ENCODE peak calls at places on chromosome 15, in four cellular contexts. D is NT2/D1; H is anterior cingulate cortex; L is stimulated activated CD4-positive, alpha-beta T cell treated with anti-CD3 and anti-CD28 coated beads, Interleukin-15, amount 100 ng/mL, for 24 hours. Z is an unnamed sample.

GRCh38 chr15:74322558-74323180 is 44.8 kb downstream of the CYP11A1 start:
- DNase-seq in L (peak; percentile 72), H (peak; percentile 31), D (no peak), Z (peak; percentile 46)

GRCh38 chr15:89315375-89315929 is 19.2 kb downstream of the POLG start:
- DNase-seq in H (no peak), D (no peak), L (no peak), Z (no peak)

GRCh38 chr15:76330281-76330680 is 6.3 kb upstream of the ISL2 start:
- DNase-seq in L (no peak), H (no peak), D (no peak), Z (no peak)

GRCh38 chr15:41965441-41966413 is 6.6 kb downstream of the EHD4 start:
- DNase-seq in L (no peak), H (no peak), D (no peak), Z (no peak)

GRCh38 chr15:44811347-44811746 is 75.0 kb downstream of the TRIM69 start:
- DNase-seq in H (no peak), L (no peak), D (no peak), Z (no peak)

GRCh38 chr15:52076889-52077781 is 35.4 kb downstream of the BCL2L10 start:
- DNase-seq in D (no peak), H (no peak), L (peak; percentile 25), Z (no peak)

GRCh38 chr15:79167776-79168175 is 77.2 kb upstream of the RASGRF1 start:
- DNase-seq in D (no peak), H (no peak), L (no peak), Z (no peak)

GRCh38 chr15:22869856-22870255 is 31.4 kb downstream of the NIPA2 start:
- DNase-seq in H (no peak), L (no peak), D (no peak), Z (no peak)

GRCh38 chr15:64267331-64267973 is 88.5 kb downstream of the CSNK1G1 start:
- DNase-seq in L (peak; percentile 19), H (no peak), D (no peak), Z (no peak)

GRCh38 chr15:28927043-28927442 is 41.3 kb downstream of the APBA2 start:
- DNase-seq in L (no peak), H (no peak), D (no peak), Z (no peak)

GRCh38 chr15:93080451-93080850 is 8.6 kb downstream of the RGMA start:
- DNase-seq in D (no peak), L (no peak), H (no peak), Z (no peak)

GRCh38 chr15:78396186-78396814 is 41.7 kb upstream of the IREB2 start:
- DNase-seq in L (no peak), D (no peak), H (no peak), Z (no peak)

GRCh38 chr15:80342148-80342547 is 62.0 kb upstream of the ARNT2 start:
- DNase-seq in L (no peak), H (no peak), D (no peak), Z (no peak)

GRCh38 chr15:38252481-38253311 is at the start of gene SPRED1:
- DNase-seq in H (peak; percentile 81), L (peak; percentile 37), D (no peak), Z (peak; percentile 42)

GRCh38 chr15:78407889-78408640 is 30.0 kb upstream of the IREB2 start:
- DNase-seq in D (no peak), H (no peak), L (no peak), Z (no peak)

GRCh38 chr15:46343527-46343926 is 708.7 kb downstream of the SQOR start:
- DNase-seq in L (no peak), H (no peak), D (no peak), Z (no peak)

GRCh38 chr15:36108539-36108938 is 470.9 kb upstream of the CDIN1 start:
- DNase-seq in L (no peak), D (no peak), H (no peak), Z (no peak)

GRCh38 chr15:90860942-90861675 is 7.3 kb upstream of the FURIN start:
- DNase-seq in D (no peak), H (no peak), L (no peak), Z (no peak)

GRCh38 chr15:60673918-60674558 is 195.1 kb upstream of the ICE2 start:
- DNase-seq in L (peak; percentile 76), H (no peak), D (no peak), Z (peak; percentile 65)

GRCh38 chr15:35349916-35350315 is 196.0 kb downstream of the DPH6 start:
- DNase-seq in H (no peak), L (no peak), D (no peak), Z (no peak)

GRCh38 chr15:48191574-48192225 is at the start of gene CTXN2:
- DNase-seq in H (peak; percentile 48), D (no peak), L (no peak), Z (no peak)

GRCh38 chr15:43905755-43906154 is 79.0 kb downstream of the WDR76 start:
- DNase-seq in D (no peak), H (no peak), L (no peak), Z (no peak)

GRCh38 chr15:22873841-22874240 is 35.4 kb downstream of the NIPA2 start:
- DNase-seq in L (no peak), D (no peak), H (no peak), Z (no peak)

GRCh38 chr15:90751300-90751825 is 34.2 kb downstream of the BLM start:
- DNase-seq in D (no peak), L (no peak), H (no peak), Z (no peak)

GRCh38 chr15:82832601-82833209 is 23.3 kb downstream of the WHAMM start:
- DNase-seq in D (no peak), H (no peak), L (peak; percentile 66), Z (no peak)

GRCh38 chr15:64699767-64700388 is 75.5 kb downstream of the RBPMS2 start:
- DNase-seq in H (no peak), L (no peak), D (peak; percentile 80), Z (peak; percentile 56)

GRCh38 chr15:34161329-34161953 is 48.5 kb downstream of the KATNBL1 start:
- DNase-seq in D (no peak), L (no peak), H (no peak), Z (no peak)

GRCh38 chr15:35674873-35675781 is 129.2 kb upstream of the DPH6 start:
- DNase-seq in D (no peak), H (no peak), L (no peak), Z (no peak)

GRCh38 chr15:77026501-77027110 is 31.7 kb downstream of the PSTPIP1 start:
- DNase-seq in L (peak; percentile 0), D (no peak), H (no peak), Z (no peak)

GRCh38 chr15:99312228-99312627 is 60.9 kb downstream of the LRRC28 start:
- DNase-seq in H (no peak), L (no peak), D (no peak), Z (no peak)

GRCh38 chr15:51726302-51727073 is 11.0 kb downstream of the LYSMD2 start:
- DNase-seq in L (peak; percentile 61), D (peak; percentile 84), H (no peak), Z (peak; percentile 56)

GRCh38 chr15:55630921-55631320 is 42.8 kb upstream of the PYGO1 start:
- DNase-seq in H (no peak), L (no peak), D (no peak), Z (peak; percentile 90)

Z was measured in gastrocnemius medialis.